ENCODE peak calls at places on chromosomes 6 and 20, in six cellular contexts. One of them, this sample, is unnamed.

GRCh38 chr20:38833154-38833856 is 27.8 kb downstream of the PPP1R16B start:
- DNase-seq in H9: no peak
- DNase-seq in lung microvascular endothelial cell: no peak
- DNase-seq in activated CD4-positive, alpha-beta T cell treated with anti-CD3 and anti-CD28 coated beads for 36 hours: peak; percentile 63
- DNase-seq in HT1080: no peak
- DNase-seq in ACHN: no peak
- DNase-seq in this sample: peak; percentile 26

GRCh38 chr6:136365781-136366354 is 76.2 kb upstream of the BCLAF1 start:
- DNase-seq in H9: no peak
- DNase-seq in lung microvascular endothelial cell: no peak
- DNase-seq in activated CD4-positive, alpha-beta T cell treated with anti-CD3 and anti-CD28 coated beads for 36 hours: peak; percentile 54
- DNase-seq in HT1080: peak; percentile 6
- DNase-seq in ACHN: no peak
- DNase-seq in this sample: no peak

GRCh38 chr20:9332783-9333482 is 181.5 kb upstream of the LAMP5 start:
- DNase-seq in H9: no peak
- DNase-seq in lung microvascular endothelial cell: no peak
- DNase-seq in activated CD4-positive, alpha-beta T cell treated with anti-CD3 and anti-CD28 coated beads for 36 hours: no peak
- DNase-seq in HT1080: no peak
- DNase-seq in ACHN: no peak
- DNase-seq in this sample: no peak

GRCh38 chr6:7640607-7641577 is 50.9 kb downstream of the SNRNP48 start:
- DNase-seq in H9: no peak
- DNase-seq in lung microvascular endothelial cell: no peak
- DNase-seq in activated CD4-positive, alpha-beta T cell treated with anti-CD3 and anti-CD28 coated beads for 36 hours: no peak
- DNase-seq in HT1080: peak; percentile 93
- DNase-seq in ACHN: peak; percentile 70
- DNase-seq in this sample: peak; percentile 53

GRCh38 chr6:21748343-21749063 is 155.0 kb downstream of the SOX4 start:
- DNase-seq in H9: no peak
- DNase-seq in lung microvascular endothelial cell: no peak
- DNase-seq in activated CD4-positive, alpha-beta T cell treated with anti-CD3 and anti-CD28 coated beads for 36 hours: no peak
- DNase-seq in HT1080: no peak
- DNase-seq in ACHN: peak; percentile 49
- DNase-seq in this sample: no peak

GRCh38 chr6:15351631-15352030 is 105.8 kb downstream of the JARID2 start:
- DNase-seq in H9: no peak
- DNase-seq in lung microvascular endothelial cell: no peak
- DNase-seq in activated CD4-positive, alpha-beta T cell treated with anti-CD3 and anti-CD28 coated beads for 36 hours: no peak
- DNase-seq in HT1080: peak; percentile 70
- DNase-seq in ACHN: no peak
- DNase-seq in this sample: no peak

GRCh38 chr6:159981591-159982245 is 12.8 kb downstream of the IGF2R start:
- DNase-seq in H9: no peak
- DNase-seq in lung microvascular endothelial cell: peak; percentile 93
- DNase-seq in activated CD4-positive, alpha-beta T cell treated with anti-CD3 and anti-CD28 coated beads for 36 hours: peak; percentile 63
- DNase-seq in HT1080: peak; percentile 72
- DNase-seq in ACHN: no peak
- DNase-seq in this sample: no peak

GRCh38 chr6:155958550-155958949 is 502.9 kb upstream of the NOX3 start:
- DNase-seq in H9: no peak
- DNase-seq in lung microvascular endothelial cell: no peak
- DNase-seq in activated CD4-positive, alpha-beta T cell treated with anti-CD3 and anti-CD28 coated beads for 36 hours: no peak
- DNase-seq in HT1080: no peak
- DNase-seq in ACHN: no peak
- DNase-seq in this sample: no peak

GRCh38 chr6:35603326-35604202 is 85.2 kb downstream of the FKBP5 start:
- DNase-seq in H9: no peak
- DNase-seq in lung microvascular endothelial cell: peak; percentile 48
- DNase-seq in activated CD4-positive, alpha-beta T cell treated with anti-CD3 and anti-CD28 coated beads for 36 hours: no peak
- DNase-seq in HT1080: no peak
- DNase-seq in ACHN: no peak
- DNase-seq in this sample: no peak

GRCh38 chr6:30231067-30231466 is 17.9 kb upstream of the TRIM26 start:
- DNase-seq in H9: no peak
- DNase-seq in lung microvascular endothelial cell: no peak
- DNase-seq in activated CD4-positive, alpha-beta T cell treated with anti-CD3 and anti-CD28 coated beads for 36 hours: no peak
- DNase-seq in HT1080: no peak
- DNase-seq in ACHN: no peak
- DNase-seq in this sample: no peak

GRCh38 chr20:6473197-6473596 is 294.3 kb upstream of the BMP2 start:
- DNase-seq in H9: no peak
- DNase-seq in lung microvascular endothelial cell: no peak
- DNase-seq in activated CD4-positive, alpha-beta T cell treated with anti-CD3 and anti-CD28 coated beads for 36 hours: no peak
- DNase-seq in HT1080: no peak
- DNase-seq in ACHN: no peak
- DNase-seq in this sample: no peak